ENCODE peak calls at places on chromosomes 5 and 9, in six cellular contexts. One of them, this sample, is unnamed. For H3K4me1, the result is how much of the 10 kb centered on the place peaks cover.

GRCh38 chr5:64688965-64689364 is 1.3 kb upstream of the SHISAL2B start:
- DNase-seq in OCI-LY7: no peak
- DNase-seq in hepatocyte: no peak
- DNase-seq in stomach: no peak
- DNase-seq in psoas muscle: no peak
- DNase-seq in endothelial cell of umbilical vein: no peak
- DNase-seq in this sample: no peak

GRCh38 chr5:149166128-149166527 is 24.8 kb downstream of the ABLIM3 start:
- DNase-seq in OCI-LY7: no peak
- DNase-seq in endothelial cell of umbilical vein: no peak
- DNase-seq in hepatocyte: no peak
- DNase-seq in stomach: no peak
- DNase-seq in psoas muscle: peak
- DNase-seq in this sample: no peak

GRCh38 chr9:29214702-29215248 is 1641.5 kb upstream of the C9orf72 start:
- DNase-seq in endothelial cell of umbilical vein: no peak
- DNase-seq in psoas muscle: peak
- DNase-seq in OCI-LY7: no peak
- DNase-seq in hepatocyte: peak
- DNase-seq in stomach: no peak
- DNase-seq in this sample: no peak

GRCh38 chr5:26864061-26864460 is 174.3 kb downstream of the CDH9 start:
- DNase-seq in psoas muscle: no peak
- DNase-seq in OCI-LY7: no peak
- DNase-seq in stomach: no peak
- DNase-seq in endothelial cell of umbilical vein: no peak
- DNase-seq in hepatocyte: no peak
- DNase-seq in this sample: no peak

GRCh38 chr9:79695531-79696218 is 123.9 kb downstream of the TLE4 start:
- DNase-seq in hepatocyte: no peak
- DNase-seq in psoas muscle: no peak
- DNase-seq in OCI-LY7: no peak
- DNase-seq in stomach: no peak
- DNase-seq in endothelial cell of umbilical vein: no peak
- DNase-seq in this sample: no peak

GRCh38 chr9:86985132-86985531 is 37.8 kb upstream of the GAS1 start:
- DNase-seq in OCI-LY7: no peak
- DNase-seq in endothelial cell of umbilical vein: no peak
- DNase-seq in psoas muscle: no peak
- DNase-seq in stomach: no peak
- DNase-seq in hepatocyte: no peak
- DNase-seq in this sample: no peak

GRCh38 chr5:42648036-42648435 is 108.6 kb upstream of the CCDC152 start:
- DNase-seq in stomach: no peak
- DNase-seq in OCI-LY7: no peak
- DNase-seq in hepatocyte: no peak
- DNase-seq in psoas muscle: no peak
- DNase-seq in endothelial cell of umbilical vein: no peak
- DNase-seq in this sample: no peak

GRCh38 chr9:10026585-10026984 is 586.2 kb downstream of the PTPRD start:
- DNase-seq in endothelial cell of umbilical vein: no peak
- DNase-seq in hepatocyte: no peak
- DNase-seq in OCI-LY7: no peak
- DNase-seq in psoas muscle: no peak
- DNase-seq in stomach: no peak
- DNase-seq in this sample: no peak

GRCh38 chr9:72351538-72352453 is 13.2 kb downstream of the ZFAND5 start:
- DNase-seq in stomach: no peak
- DNase-seq in hepatocyte: no peak
- DNase-seq in psoas muscle: peak
- DNase-seq in OCI-LY7: no peak
- DNase-seq in endothelial cell of umbilical vein: peak
- DNase-seq in this sample: no peak

GRCh38 chr9:91378695-91379127 is 17.0 kb upstream of the AUH start:
- DNase-seq in psoas muscle: no peak
- DNase-seq in endothelial cell of umbilical vein: peak
- DNase-seq in hepatocyte: peak
- DNase-seq in OCI-LY7: no peak
- DNase-seq in stomach: no peak
- DNase-seq in this sample: no peak

GRCh38 chr9:117462926-117463325 is 48.1 kb upstream of the ASTN2 start:
- DNase-seq in endothelial cell of umbilical vein: no peak
- DNase-seq in stomach: no peak
- DNase-seq in hepatocyte: no peak
- DNase-seq in psoas muscle: no peak
- DNase-seq in OCI-LY7: no peak
- DNase-seq in this sample: no peak

GRCh38 chr9:94851467-94851866 is 125.0 kb downstream of the AOPEP start:
- DNase-seq in stomach: no peak
- DNase-seq in hepatocyte: no peak
- DNase-seq in psoas muscle: no peak
- DNase-seq in endothelial cell of umbilical vein: no peak
- DNase-seq in OCI-LY7: no peak
- DNase-seq in this sample: no peak

GRCh38 chr5:109692011-109692410 is 2.3 kb downstream of the MAN2A1 start:
- DNase-seq in stomach: no peak
- DNase-seq in endothelial cell of umbilical vein: peak
- DNase-seq in OCI-LY7: no peak
- DNase-seq in psoas muscle: no peak
- DNase-seq in hepatocyte: no peak
- DNase-seq in this sample: no peak

GRCh38 chr9:126496181-126496576 is 117.5 kb upstream of the LMX1B start:
- DNase-seq in psoas muscle: no peak
- DNase-seq in endothelial cell of umbilical vein: no peak
- DNase-seq in stomach: no peak
- DNase-seq in OCI-LY7: no peak
- DNase-seq in hepatocyte: no peak
- DNase-seq in this sample: no peak

GRCh38 chr5:146340260-146341081 is 1.8 kb downstream of the POU4F3 start:
- DNase-seq in psoas muscle: peak
- DNase-seq in endothelial cell of umbilical vein: peak
- DNase-seq in OCI-LY7: peak
- DNase-seq in hepatocyte: peak
- DNase-seq in stomach: peak
- DNase-seq in this sample: no peak

GRCh38 chr5:81778642-81779041 is 27.7 kb upstream of the SSBP2 start:
- DNase-seq in psoas muscle: no peak
- DNase-seq in endothelial cell of umbilical vein: peak
- DNase-seq in hepatocyte: no peak
- DNase-seq in stomach: no peak
- DNase-seq in OCI-LY7: peak
- DNase-seq in this sample: no peak

GRCh38 chr5:93874080-93874479 is 132.7 kb upstream of the POU5F2 start:
- DNase-seq in hepatocyte: no peak
- DNase-seq in OCI-LY7: no peak
- DNase-seq in stomach: no peak
- DNase-seq in psoas muscle: no peak
- DNase-seq in endothelial cell of umbilical vein: peak
- DNase-seq in this sample: no peak

GRCh38 chr9:115649991-115650472 is 503.6 kb upstream of the PAPPA start:
- DNase-seq in stomach: peak
- DNase-seq in hepatocyte: peak
- DNase-seq in psoas muscle: peak
- DNase-seq in endothelial cell of umbilical vein: peak
- DNase-seq in OCI-LY7: no peak
- DNase-seq in this sample: peak

GRCh38 chr9:27413507-27414214 is 110.4 kb upstream of the IFNK start:
- DNase-seq in stomach: no peak
- DNase-seq in endothelial cell of umbilical vein: no peak
- DNase-seq in hepatocyte: no peak
- DNase-seq in OCI-LY7: no peak
- DNase-seq in psoas muscle: no peak
- DNase-seq in this sample: no peak

GRCh38 chr9:112000743-112001142 is 104.1 kb downstream of the UGCG start:
- DNase-seq in endothelial cell of umbilical vein: no peak
- DNase-seq in psoas muscle: no peak
- DNase-seq in stomach: no peak
- DNase-seq in OCI-LY7: no peak
- DNase-seq in hepatocyte: no peak
- DNase-seq in this sample: no peak

GRCh38 chr5:149711338-149711737 is 18.8 kb upstream of the PPARGC1B start:
- DNase-seq in stomach: no peak
- DNase-seq in endothelial cell of umbilical vein: no peak
- DNase-seq in psoas muscle: no peak
- DNase-seq in OCI-LY7: no peak
- DNase-seq in hepatocyte: no peak
- DNase-seq in this sample: no peak

GRCh38 chr9:132587484-132587858 is 5.1 kb downstream of the BARHL1 start:
- DNase-seq in psoas muscle: no peak
- DNase-seq in stomach: no peak
- DNase-seq in OCI-LY7: no peak
- DNase-seq in hepatocyte: no peak
- DNase-seq in endothelial cell of umbilical vein: no peak
- DNase-seq in this sample: no peak

GRCh38 chr5:34863947-34864346 is 25.0 kb downstream of the TTC23L start:
- DNase-seq in stomach: no peak
- DNase-seq in hepatocyte: no peak
- DNase-seq in endothelial cell of umbilical vein: peak
- DNase-seq in psoas muscle: no peak
- DNase-seq in OCI-LY7: no peak
- DNase-seq in this sample: no peak

GRCh38 chr5:98763001-98763630 is 10.3 kb upstream of the RGMB start:
- DNase-seq in OCI-LY7: no peak
- DNase-seq in stomach: no peak
- DNase-seq in endothelial cell of umbilical vein: no peak
- DNase-seq in hepatocyte: no peak
- DNase-seq in psoas muscle: no peak
- DNase-seq in this sample: no peak

GRCh38 chr9:37820142-37820541 is 19.5 kb downstream of the DCAF10 start:
- DNase-seq in endothelial cell of umbilical vein: no peak
- DNase-seq in OCI-LY7: no peak
- DNase-seq in hepatocyte: no peak
- DNase-seq in stomach: no peak
- DNase-seq in psoas muscle: no peak
- DNase-seq in this sample: no peak

GRCh38 chr9:129323376-129323998 is 145.4 kb upstream of the IER5L start:
- DNase-seq in psoas muscle: peak
- DNase-seq in endothelial cell of umbilical vein: no peak
- DNase-seq in stomach: no peak
- DNase-seq in hepatocyte: no peak
- DNase-seq in OCI-LY7: no peak
- DNase-seq in this sample: peak

GRCh38 chr5:136086776-136087566 is 45.7 kb upstream of the SMAD5 start:
- DNase-seq in endothelial cell of umbilical vein: no peak
- DNase-seq in stomach: no peak
- DNase-seq in hepatocyte: no peak
- DNase-seq in OCI-LY7: no peak
- DNase-seq in psoas muscle: no peak
- DNase-seq in this sample: no peak

GRCh38 chr5:143693691-143694252 is 118.2 kb upstream of the HMHB1 start:
- DNase-seq in psoas muscle: no peak
- DNase-seq in endothelial cell of umbilical vein: peak
- DNase-seq in hepatocyte: no peak
- DNase-seq in OCI-LY7: no peak
- DNase-seq in stomach: no peak
- DNase-seq in this sample: no peak

GRCh38 chr5:179698935-179699639 is at the start of gene CANX:
- DNase-seq in psoas muscle: no peak
- DNase-seq in endothelial cell of umbilical vein: peak
- DNase-seq in stomach: no peak
- DNase-seq in OCI-LY7: no peak
- DNase-seq in hepatocyte: no peak
- DNase-seq in this sample: no peak

GRCh38 chr5:17379188-17379951 is 118.7 kb upstream of the TAF11L2 start:
- DNase-seq in hepatocyte: no peak
- DNase-seq in psoas muscle: no peak
- DNase-seq in OCI-LY7: no peak
- DNase-seq in stomach: no peak
- DNase-seq in endothelial cell of umbilical vein: no peak
- DNase-seq in this sample: no peak
- H3K27ac ChIP-seq in hepatocyte: peak
- H3K27ac ChIP-seq in psoas muscle: no peak
- H3K27ac ChIP-seq in OCI-LY7: no peak
- H3K27ac ChIP-seq in stomach: no peak
- H3K27ac ChIP-seq in endothelial cell of umbilical vein: no peak
- H3K27ac ChIP-seq in this sample: no peak

DNA sequence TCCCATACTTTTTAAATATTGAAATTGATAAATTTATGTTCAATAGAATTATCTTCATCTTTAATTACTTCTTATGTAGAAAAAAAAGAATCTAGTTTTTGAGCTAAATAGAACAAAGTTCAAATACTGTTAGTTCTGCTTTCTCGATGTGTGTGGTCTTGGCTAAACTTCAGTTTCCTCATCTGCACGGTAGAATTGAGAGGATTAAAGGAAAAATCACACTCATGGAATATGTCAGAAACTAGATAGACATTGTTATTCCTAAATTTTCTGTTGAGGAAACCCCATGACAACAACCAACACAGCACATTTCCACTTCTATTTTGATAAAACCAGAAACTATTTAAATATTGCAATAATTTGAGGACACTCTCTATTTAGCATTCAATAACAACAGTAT is 100.3 kb downstream of the MUSK start:
- DNase-seq in stomach: no peak
- DNase-seq in endothelial cell of umbilical vein: no peak
- DNase-seq in hepatocyte: no peak
- DNase-seq in OCI-LY7: no peak
- DNase-seq in psoas muscle: no peak
- DNase-seq in this sample: no peak
- H3K4me1 ChIP-seq in stomach: under half
- H3K4me1 ChIP-seq in endothelial cell of umbilical vein: under half
- H3K4me1 ChIP-seq in hepatocyte: under half
- H3K4me1 ChIP-seq in OCI-LY7: under half
- H3K4me1 ChIP-seq in psoas muscle: under half
- H3K4me1 ChIP-seq in this sample: under half

GRCh38 chr5:132463808-132464154 is 26.8 kb downstream of the IRF1 start:
- DNase-seq in stomach: no peak
- DNase-seq in OCI-LY7: no peak
- DNase-seq in hepatocyte: no peak
- DNase-seq in endothelial cell of umbilical vein: no peak
- DNase-seq in psoas muscle: no peak
- DNase-seq in this sample: no peak

GRCh38 chr5:132465095-132465707 is 25.4 kb downstream of the IRF1 start:
- DNase-seq in hepatocyte: no peak
- DNase-seq in endothelial cell of umbilical vein: no peak
- DNase-seq in OCI-LY7: no peak
- DNase-seq in stomach: no peak
- DNase-seq in psoas muscle: no peak
- DNase-seq in this sample: peak

GRCh38 chr5:132462856-132463745 is 27.5 kb downstream of the IRF1 start:
- DNase-seq in psoas muscle: no peak
- DNase-seq in stomach: no peak
- DNase-seq in OCI-LY7: no peak
- DNase-seq in endothelial cell of umbilical vein: no peak
- DNase-seq in hepatocyte: no peak
- DNase-seq in this sample: peak

GRCh38 chr5:132466453-132467291 is 23.9 kb downstream of the IRF1 start:
- DNase-seq in hepatocyte: no peak
- DNase-seq in OCI-LY7: peak
- DNase-seq in psoas muscle: no peak
- DNase-seq in stomach: peak
- DNase-seq in endothelial cell of umbilical vein: peak
- DNase-seq in this sample: peak

GRCh38 chr5:132464155-132464939 is 26.2 kb downstream of the IRF1 start:
- DNase-seq in hepatocyte: no peak
- DNase-seq in OCI-LY7: peak
- DNase-seq in psoas muscle: no peak
- DNase-seq in stomach: no peak
- DNase-seq in endothelial cell of umbilical vein: peak
- DNase-seq in this sample: peak
- H3K27ac ChIP-seq in hepatocyte: peak
- H3K27ac ChIP-seq in OCI-LY7: no peak
- H3K27ac ChIP-seq in psoas muscle: peak
- H3K27ac ChIP-seq in stomach: peak
- H3K27ac ChIP-seq in endothelial cell of umbilical vein: no peak
- H3K27ac ChIP-seq in this sample: peak

GRCh38 chr9:110056062-110056461 is 151.9 kb downstream of the C9orf152 start:
- DNase-seq in OCI-LY7: no peak
- DNase-seq in psoas muscle: no peak
- DNase-seq in stomach: no peak
- DNase-seq in endothelial cell of umbilical vein: no peak
- DNase-seq in hepatocyte: no peak
- DNase-seq in this sample: no peak
- H3K4me1 ChIP-seq in OCI-LY7: half or more
- H3K4me1 ChIP-seq in psoas muscle: under half
- H3K4me1 ChIP-seq in stomach: under half
- H3K4me1 ChIP-seq in endothelial cell of umbilical vein: under half
- H3K4me1 ChIP-seq in hepatocyte: under half
- H3K4me1 ChIP-seq in this sample: under half